ENCODE peak calls at places on chromosomes 4 and X, in six cellular contexts. S, R, Y, P, O and T are unnamed samples.

GRCh38 chrX:110755611-110756010 is 40.0 kb downstream of the CHRDL1 start:
- DNase-seq in S (no peak), R (no peak), Y (no peak), P (no peak), O (no peak), T (no peak)

GRCh38 chrX:115525486-115525885 is 35.5 kb upstream of the PLS3 start:
- DNase-seq in S (no peak), R (no peak), Y (no peak), P (no peak), O (no peak), T (peak; percentile 54)

GRCh38 chrX:8245411-8245810 is 74.3 kb upstream of the VCX2 start:
- DNase-seq in S (no peak), R (no peak), Y (no peak), P (no peak), O (no peak), T (no peak)

GRCh38 chr4:80694178-80694577 is 336.3 kb upstream of the BMP3 start:
- DNase-seq in S (no peak), R (no peak), Y (no peak), P (no peak), O (no peak), T (no peak)

GRCh38 chr4:178577933-178578332 is 1135.7 kb upstream of the AGA start:
- DNase-seq in S (no peak), R (no peak), Y (no peak), P (peak; percentile 1), O (no peak), T (no peak)

GRCh38 chrX:68830486-68831404 is 1.9 kb downstream of the EFNB1 start:
- DNase-seq in S (peak; percentile 61), R (no peak), Y (no peak), P (no peak), O (no peak), T (no peak)

GRCh38 chrX:155819966-155820491 is 61.1 kb upstream of the VAMP7 start:
- DNase-seq in S (peak; percentile 79), R (peak; percentile 82), Y (peak; percentile 68), P (peak; percentile 81), O (peak; percentile 45), T (peak; percentile 52)

GRCh38 chr4:183249854-183250253 is 70.2 kb downstream of the CLDN22 start:
- DNase-seq in S (no peak), R (peak; percentile 39), Y (peak; percentile 6), P (peak; percentile 75), O (no peak), T (no peak)

GRCh38 chr4:86011117-86011516 is 348.7 kb downstream of the MAPK10 start:
- DNase-seq in S (no peak), R (no peak), Y (no peak), P (no peak), O (peak; percentile 23), T (no peak)

GRCh38 chr4:124334119-124334518 is 378.4 kb downstream of the ANKRD50 start:
- DNase-seq in S (no peak), R (peak; percentile 65), Y (peak; percentile 39), P (peak; percentile 42), O (no peak), T (no peak)

GRCh38 chr4:182802621-182803020 is 114.6 kb downstream of the DCTD start:
- DNase-seq in S (no peak), R (no peak), Y (no peak), P (no peak), O (no peak), T (no peak)

GRCh38 chr4:41399191-41399590 is 138.8 kb upstream of the LIMCH1 start:
- DNase-seq in S (no peak), R (no peak), Y (no peak), P (no peak), O (no peak), T (no peak)

GRCh38 chr4:77734928-77735327 is 84.2 kb downstream of the CNOT6L start:
- DNase-seq in S (no peak), R (no peak), Y (no peak), P (peak; percentile 91), O (no peak), T (no peak)

GRCh38 chrX:1661048-1661921 is 46.4 kb downstream of the ASMT start:
- DNase-seq in S (no peak), R (peak; percentile 56), Y (peak; percentile 77), P (peak; percentile 13), O (peak; percentile 41), T (peak; percentile 79)

GRCh38 chr4:128288689-128289106 is 1.1 kb upstream of the PGRMC2 start:
- DNase-seq in S (no peak), R (peak; percentile 33), Y (peak; percentile 23), P (peak; percentile 84), O (no peak), T (no peak)

GRCh38 chr4:866761-867390 is 40.9 kb upstream of the CPLX1 start:
- DNase-seq in S (no peak), R (no peak), Y (no peak), P (no peak), O (no peak), T (no peak)

GRCh38 chr4:80073362-80074008 is 456 bp upstream of the ANTXR2 start:
- DNase-seq in S (no peak), R (no peak), Y (no peak), P (no peak), O (no peak), T (no peak)

GRCh38 chr4:74431113-74431826 is 13.7 kb upstream of the AREG start:
- DNase-seq in S (no peak), R (no peak), Y (no peak), P (peak; percentile 10), O (no peak), T (no peak)

GRCh38 chrX:108537005-108537404 is 97.4 kb downstream of the COL4A5 start:
- DNase-seq in S (no peak), R (peak; percentile 47), Y (peak; percentile 35), P (peak; percentile 61), O (no peak), T (no peak)

GRCh38 chr4:125847518-125847917 is 532.8 kb downstream of the FAT4 start:
- DNase-seq in S (no peak), R (no peak), Y (no peak), P (no peak), O (no peak), T (no peak)

GRCh38 chr4:156782491-156782890 is 189.1 kb downstream of the PDGFC start:
- DNase-seq in S (no peak), R (no peak), Y (no peak), P (no peak), O (no peak), T (no peak)

GRCh38 chr4:144633215-144633614 is 12.7 kb upstream of the HHIP start:
- DNase-seq in S (no peak), R (no peak), Y (no peak), P (no peak), O (no peak), T (no peak)

GRCh38 chr4:48100248-48100647 is 33.8 kb downstream of the TXK start:
- DNase-seq in S (no peak), R (no peak), Y (no peak), P (no peak), O (no peak), T (no peak)

GRCh38 chrX:122188751-122189150 is 995.3 kb upstream of the GRIA3 start:
- DNase-seq in S (no peak), R (no peak), Y (no peak), P (no peak), O (no peak), T (no peak)

GRCh38 chr4:183284229-183284628 is 35.8 kb downstream of the CLDN22 start:
- DNase-seq in S (no peak), R (no peak), Y (no peak), P (no peak), O (no peak), T (no peak)

GRCh38 chr4:123587983-123588494 is 191.4 kb downstream of the SPRY1 start:
- DNase-seq in S (peak; percentile 84), R (peak; percentile 93), Y (no peak), P (peak; percentile 3), O (no peak), T (no peak)

GRCh38 chr4:128653514-128654420 is 155.7 kb upstream of the JADE1 start:
- DNase-seq in S (peak; percentile 88), R (no peak), Y (peak; percentile 12), P (no peak), O (peak; percentile 49), T (no peak)

GRCh38 chrX:12894074-12894691 is 12.2 kb upstream of the TLR8 start:
- DNase-seq in S (no peak), R (peak; percentile 21), Y (no peak), P (peak; percentile 45), O (peak; percentile 31), T (peak; percentile 55)

GRCh38 chr4:15375707-15376106 is 52.1 kb upstream of the C1QTNF7 start:
- DNase-seq in S (no peak), R (no peak), Y (no peak), P (no peak), O (no peak), T (no peak)